ENCODE peak calls at places on chromosome 2, in eight cellular contexts. S is K562, M is prostate gland, N is adrenal gland, V is mucosa of descending colon, B is neuronal stem cell, C is right cardiac atrium, F is mammary epithelial cell. X is an unnamed sample.

GRCh38 chr2:143399679-143400078 is 270.5 kb downstream of the ARHGAP15 start:
- DNase-seq in C (no peak), M (no peak), S (no peak), F (peak; percentile 26), B (no peak), V (no peak), N (no peak), X (no peak)

GRCh38 chr2:67652679-67653078 is 255.5 kb downstream of the ETAA1 start:
- DNase-seq in B (no peak), M (no peak), S (no peak), C (no peak), N (no peak), F (no peak), V (no peak), X (no peak)

GRCh38 chr2:64781991-64782390 is 128.3 kb upstream of the SERTAD2 start:
- DNase-seq in S (no peak), F (peak; percentile 19), C (no peak), M (no peak), N (no peak), B (no peak), V (no peak), X (no peak)

GRCh38 chr2:80053522-80054338 is 250.8 kb downstream of the LRRTM1 start:
- DNase-seq in M (no peak), N (no peak), C (no peak), F (no peak), S (no peak), V (no peak), B (no peak), X (no peak)

GRCh38 chr2:191064590-191064989 is 50.6 kb upstream of the STAT1 start:
- DNase-seq in V (no peak), F (no peak), S (no peak), N (no peak), C (peak; percentile 33), B (no peak), M (no peak), X (no peak)

GRCh38 chr2:147294825-147295392 is 549.9 kb upstream of the ACVR2A start:
- DNase-seq in B (no peak), C (no peak), N (no peak), V (no peak), F (peak; percentile 35), S (no peak), M (no peak), X (no peak)

GRCh38 chr2:12316464-12316863 is 400.3 kb upstream of the TRIB2 start:
- DNase-seq in F (no peak), M (no peak), V (no peak), N (no peak), S (no peak), C (no peak), B (no peak), X (no peak)

GRCh38 chr2:95020275-95021014 is 5.1 kb upstream of the MAL start:
- DNase-seq in B (no peak), F (no peak), N (no peak), V (peak; percentile 22), S (no peak), C (no peak), M (no peak), X (no peak)

GRCh38 chr2:228023619-228024018 is 152.2 kb downstream of the DAW1 start:
- DNase-seq in M (no peak), N (peak; percentile 34), F (peak; percentile 7), C (no peak), V (no peak), S (no peak), B (no peak), X (no peak)

GRCh38 chr2:191638802-191639172 is 39.1 kb upstream of the NABP1 start:
- DNase-seq in F (no peak), S (no peak), B (no peak), N (no peak), M (no peak), C (no peak), V (no peak), X (no peak)

GRCh38 chr2:40470817-40471809 is 19.2 kb upstream of the SLC8A1 start:
- DNase-seq in C (no peak), N (no peak), V (no peak), F (no peak), B (no peak), M (no peak), S (no peak), X (no peak)

GRCh38 chr2:60230037-60230436 is 323.4 kb downstream of the BCL11A start:
- DNase-seq in S (no peak), F (no peak), M (no peak), N (no peak), V (no peak), C (no peak), B (no peak), X (no peak)

GRCh38 chr2:173291412-173291811 is 63.3 kb upstream of the CDCA7 start:
- DNase-seq in S (peak; percentile 14), V (no peak), N (no peak), C (no peak), F (peak; percentile 24), M (no peak), B (no peak), X (no peak)

GRCh38 chr2:220279372-220279771 is 651.9 kb downstream of the SLC4A3 start:
- DNase-seq in F (peak; percentile 98), V (no peak), C (no peak), N (no peak), B (no peak), S (no peak), M (no peak), X (no peak)

GRCh38 chr2:177258059-177258458 is 6.5 kb downstream of the NFE2L2 start:
- DNase-seq in M (no peak), S (no peak), F (no peak), N (no peak), C (no peak), B (no peak), V (no peak), X (no peak)
- H3K4me1 ChIP-seq in M (peaks cover 14% of the 10 kb centered on the region), S (peaks cover 66% of the 10 kb centered on the region), F (peaks cover 47% of the 10 kb centered on the region), N (peaks cover 80% of the 10 kb centered on the region), C (peaks cover 25% of the 10 kb centered on the region), B (peaks cover 1% of the 10 kb centered on the region), V (peaks cover 70% of the 10 kb centered on the region), X (peaks cover 39% of the 10 kb centered on the region)

GRCh38 chr2:54979645-54980044 is 70.6 kb downstream of the RTN4 start:
- DNase-seq in S (no peak), F (peak; percentile 71), V (no peak), M (peak; percentile 90), B (no peak), N (no peak), C (no peak), X (peak; percentile 23)

GRCh38 chr2:54975598-54976507 is 74.4 kb downstream of the RTN4 start:
- DNase-seq in V (no peak), N (no peak), B (no peak), S (no peak), F (no peak), M (no peak), C (no peak), X (no peak)

GRCh38 chr2:54969940-54970338 is 80.3 kb downstream of the RTN4 start:
- DNase-seq in V (no peak), M (no peak), N (no peak), B (no peak), S (no peak), C (no peak), F (no peak), X (no peak)

GRCh38 chr2:54977149-54977548 is 73.1 kb downstream of the RTN4 start:
- DNase-seq in S (no peak), C (no peak), F (no peak), N (no peak), B (no peak), M (no peak), V (no peak), X (no peak)

DNA sequence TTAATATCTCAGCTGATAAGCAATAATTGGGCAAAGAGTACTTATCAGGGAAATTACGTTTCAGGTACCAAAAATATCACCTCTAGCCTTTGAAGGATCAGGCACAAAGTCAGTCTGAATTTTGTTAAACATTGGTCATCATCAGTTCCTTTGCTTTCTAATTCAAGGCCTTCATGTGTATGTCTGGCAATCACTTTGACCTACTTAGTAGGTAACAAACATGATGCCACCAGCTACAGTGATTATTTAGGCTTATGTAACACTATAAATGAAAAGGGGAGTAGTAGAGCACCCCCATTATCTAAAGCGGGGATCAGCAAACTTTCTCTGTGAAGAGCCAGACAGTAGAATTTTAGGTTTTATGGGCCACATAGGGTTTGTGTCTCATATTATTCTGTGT is 75.1 kb downstream of the RTN4 start:
- DNase-seq in F (no peak), N (no peak), B (no peak), S (no peak), M (no peak), V (no peak), C (no peak), X (no peak)
- H3K4me1 ChIP-seq in F (peaks cover 5% of the 10 kb centered on the region), N (peaks cover 48% of the 10 kb centered on the region), B (no peaks in the 10 kb centered on the region), S (no peaks in the 10 kb centered on the region), M (peaks cover 22% of the 10 kb centered on the region), V (no peaks in the 10 kb centered on the region), C (peaks cover 8% of the 10 kb centered on the region), X (peaks cover 11% of the 10 kb centered on the region)

DNA sequence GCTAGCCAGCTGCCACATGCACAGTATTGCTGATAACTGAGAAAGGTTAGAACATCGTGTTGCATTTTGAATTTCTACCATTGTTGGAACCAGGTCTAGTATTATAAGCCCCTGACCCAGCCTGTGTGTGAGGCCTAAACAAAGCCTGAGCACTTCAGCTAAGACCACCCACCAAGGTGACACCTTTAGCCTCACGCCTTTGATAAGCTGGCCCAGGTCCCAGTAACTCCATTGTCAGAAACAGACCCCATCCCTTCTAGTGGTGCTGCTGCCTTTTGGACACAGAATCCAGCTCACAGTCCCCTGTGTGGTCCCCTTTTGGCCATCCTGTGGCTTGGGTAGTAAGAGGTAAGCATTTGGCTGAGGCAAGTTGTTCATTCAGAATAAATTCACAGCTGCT is 1.6 kb downstream of the ELMOD3 start:
- DNase-seq in V (no peak), N (no peak), M (no peak), S (no peak), F (no peak), B (no peak), C (no peak), X (no peak)
- H3K4me1 ChIP-seq in V (peaks cover 8% of the 10 kb centered on the region), N (peaks cover 53% of the 10 kb centered on the region), M (no peaks in the 10 kb centered on the region), S (peaks cover 9% of the 10 kb centered on the region), F (peaks cover 11% of the 10 kb centered on the region), B (peaks cover 4% of the 10 kb centered on the region), C (peaks cover 6% of the 10 kb centered on the region), X (peaks cover 14% of the 10 kb centered on the region)

GRCh38 chr2:43082878-43083261 is 143.5 kb downstream of the ZFP36L2 start:
- DNase-seq in F (no peak), M (no peak), S (no peak), C (no peak), V (no peak), B (no peak), N (no peak), X (peak; percentile 70)
- H3K4me1 ChIP-seq in F (peaks cover 58% of the 10 kb centered on the region), M (peaks cover 8% of the 10 kb centered on the region), S (peaks cover 28% of the 10 kb centered on the region), C (peaks cover 34% of the 10 kb centered on the region), V (peaks cover 12% of the 10 kb centered on the region), B (peaks cover 43% of the 10 kb centered on the region), N (peaks cover 54% of the 10 kb centered on the region), X (peaks cover 41% of the 10 kb centered on the region)

DNA sequence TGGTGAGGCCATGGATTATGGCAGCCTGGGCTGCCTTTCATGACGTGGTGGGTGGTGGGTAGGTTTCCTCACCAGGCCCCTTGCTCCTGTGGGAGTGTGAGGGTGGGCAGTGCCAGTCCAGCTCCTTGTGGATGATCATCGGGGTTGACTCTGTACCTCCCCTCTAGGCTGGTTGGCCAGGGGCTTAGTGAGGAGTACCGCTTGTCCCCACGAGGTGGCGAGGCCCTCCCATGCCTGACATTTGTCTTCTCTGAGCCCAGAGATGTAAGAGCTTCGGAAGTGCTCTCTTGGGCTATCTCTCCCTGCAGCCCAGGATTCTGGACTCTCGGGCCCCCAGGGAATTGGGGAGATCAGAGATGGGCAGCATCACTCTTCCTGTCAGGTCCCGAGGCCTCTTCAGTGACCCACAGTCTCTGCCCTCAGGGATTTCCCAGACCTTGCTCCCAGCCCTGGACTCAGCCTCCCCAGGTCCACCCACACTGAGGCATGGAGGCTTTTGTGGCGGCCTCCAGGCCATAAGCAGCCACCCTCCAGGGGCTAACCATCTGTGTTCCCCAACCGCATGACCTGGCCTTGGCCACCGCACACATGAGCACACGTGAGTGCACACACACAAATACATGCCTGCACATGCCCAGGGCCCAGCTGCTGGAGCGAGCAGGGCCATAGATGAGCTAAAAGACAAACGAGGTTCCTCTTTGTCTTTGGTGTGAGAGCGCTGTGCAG is 6.5 kb downstream of the SPR start:
- DNase-seq in B (no peak), S (peak; percentile 65), N (peak; percentile 48), C (peak; percentile 69), F (peak; percentile 49), V (no peak), M (no peak), X (peak; percentile 71)
- H3K4me1 ChIP-seq in B (peaks cover 34% of the 10 kb centered on the region), S (no peaks in the 10 kb centered on the region), N (peaks cover 4% of the 10 kb centered on the region), C (peaks cover 9% of the 10 kb centered on the region), F (peaks cover 26% of the 10 kb centered on the region), V (peaks cover 28% of the 10 kb centered on the region), M (no peaks in the 10 kb centered on the region), X (peaks cover 16% of the 10 kb centered on the region)

X was measured in kidney.